ENCODE peak calls at places on chromosomes 11 and 22, in four cellular contexts. X is keratinocyte, O is foreskin fibroblast, S is cardiac muscle cell. D is an unnamed sample.

GRCh38 chr22:29967461-29967860 is 84.5 kb downstream of the MTMR3 start:
- DNase-seq in S (no peak), X (no peak), O (no peak), D (no peak)

GRCh38 chr11:79438631-79439429 is 2.0 kb downstream of the TENM4 start:
- DNase-seq in X (no peak), S (peak), O (peak), D (peak)

GRCh38 chr11:67354314-67355022 is 1.1 kb upstream of the POLD4 start:
- DNase-seq in S (peak), O (peak), X (peak), D (no peak)

GRCh38 chr22:22395230-22395629 is 113.3 kb downstream of the ZNF280B start:
- DNase-seq in O (no peak), X (no peak), S (no peak), D (no peak)

GRCh38 chr11:48081151-48082010 is 101.0 kb downstream of the PTPRJ start:
- DNase-seq in S (peak), X (no peak), O (peak), D (no peak)

GRCh38 chr11:47154738-47155570 is 21.7 kb downstream of the ARFGAP2 start:
- DNase-seq in S (no peak), X (no peak), O (no peak), D (no peak)

GRCh38 chr22:29479417-29480261 is at the start of gene NEFH:
- DNase-seq in S (no peak), O (no peak), X (no peak), D (no peak)

GRCh38 chr11:10934293-10934850 is 76.5 kb upstream of the ZBED5 start:
- DNase-seq in O (no peak), X (no peak), S (no peak), D (no peak)

GRCh38 chr11:28169816-28170215 is 61.6 kb downstream of the METTL15 start:
- DNase-seq in S (peak), X (no peak), O (peak), D (no peak)

GRCh38 chr11:46665356-46665755 is 35.1 kb downstream of the ARHGAP1 start:
- DNase-seq in O (no peak), X (no peak), S (no peak), D (no peak)

GRCh38 chr11:116838321-116839084 is 1.1 kb upstream of the APOA1 start:
- DNase-seq in S (no peak), O (no peak), X (no peak), D (no peak)

GRCh38 chr11:2097356-2097997 is 41.7 kb downstream of the IGF2 start:
- DNase-seq in O (peak), S (peak), X (no peak), D (no peak)
- TF ChIP-seq CTCF in O (no peak), S (no peak), X (no peak), D (no peak)

GRCh38 chr22:44622685-44623084 is 79.3 kb upstream of the PRR5 start:
- DNase-seq in O (no peak), S (no peak), X (no peak), D (no peak)

GRCh38 chr22:44624689-44625420 is 77.1 kb upstream of the PRR5 start:
- DNase-seq in O (no peak), X (no peak), S (no peak), D (no peak)

GRCh38 chr22:44622147-44622427 is 79.9 kb upstream of the PRR5 start:
- DNase-seq in X (no peak), O (no peak), S (no peak), D (peak)

GRCh38 chr22:44625421-44625760 is 76.6 kb upstream of the PRR5 start:
- DNase-seq in S (no peak), O (no peak), X (no peak), D (no peak)

GRCh38 chr22:44623771-44624510 is 78.1 kb upstream of the PRR5 start:
- DNase-seq in S (peak), X (no peak), O (peak), D (peak)
- TF ChIP-seq CTCF in S (peak), X (peak), O (peak), D (no peak)

GRCh38 chr11:115525600-115526006 is 21.4 kb upstream of the CADM1 start:
- DNase-seq in X (no peak), S (no peak), O (no peak), D (no peak)
- TF ChIP-seq CTCF in X (no peak), S (no peak), O (no peak), D (no peak)

DNA sequence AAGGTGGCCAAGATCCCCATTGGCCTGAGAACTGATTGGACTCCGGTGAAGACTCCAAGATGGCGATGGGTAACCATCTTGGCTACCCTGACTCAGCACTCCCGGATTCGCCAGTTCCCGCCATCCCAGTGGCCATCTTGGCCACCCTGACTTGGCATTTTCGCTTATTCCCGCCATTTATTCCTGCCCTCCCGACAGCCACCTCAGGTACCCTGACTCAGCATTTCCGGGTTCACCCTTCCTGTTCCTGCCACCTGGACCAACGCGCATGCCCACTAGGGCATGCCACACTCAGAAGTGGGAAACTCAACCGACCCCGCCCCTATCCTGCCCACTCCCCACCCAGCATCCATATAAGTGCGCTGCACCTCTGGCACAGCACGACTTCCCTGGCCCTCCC is 7.8 kb downstream of the OR8K5 start:
- DNase-seq in O (no peak), X (no peak), S (no peak), D (no peak)
- TF ChIP-seq CTCF in O (no peak), X (no peak), S (no peak), D (no peak)

DNA sequence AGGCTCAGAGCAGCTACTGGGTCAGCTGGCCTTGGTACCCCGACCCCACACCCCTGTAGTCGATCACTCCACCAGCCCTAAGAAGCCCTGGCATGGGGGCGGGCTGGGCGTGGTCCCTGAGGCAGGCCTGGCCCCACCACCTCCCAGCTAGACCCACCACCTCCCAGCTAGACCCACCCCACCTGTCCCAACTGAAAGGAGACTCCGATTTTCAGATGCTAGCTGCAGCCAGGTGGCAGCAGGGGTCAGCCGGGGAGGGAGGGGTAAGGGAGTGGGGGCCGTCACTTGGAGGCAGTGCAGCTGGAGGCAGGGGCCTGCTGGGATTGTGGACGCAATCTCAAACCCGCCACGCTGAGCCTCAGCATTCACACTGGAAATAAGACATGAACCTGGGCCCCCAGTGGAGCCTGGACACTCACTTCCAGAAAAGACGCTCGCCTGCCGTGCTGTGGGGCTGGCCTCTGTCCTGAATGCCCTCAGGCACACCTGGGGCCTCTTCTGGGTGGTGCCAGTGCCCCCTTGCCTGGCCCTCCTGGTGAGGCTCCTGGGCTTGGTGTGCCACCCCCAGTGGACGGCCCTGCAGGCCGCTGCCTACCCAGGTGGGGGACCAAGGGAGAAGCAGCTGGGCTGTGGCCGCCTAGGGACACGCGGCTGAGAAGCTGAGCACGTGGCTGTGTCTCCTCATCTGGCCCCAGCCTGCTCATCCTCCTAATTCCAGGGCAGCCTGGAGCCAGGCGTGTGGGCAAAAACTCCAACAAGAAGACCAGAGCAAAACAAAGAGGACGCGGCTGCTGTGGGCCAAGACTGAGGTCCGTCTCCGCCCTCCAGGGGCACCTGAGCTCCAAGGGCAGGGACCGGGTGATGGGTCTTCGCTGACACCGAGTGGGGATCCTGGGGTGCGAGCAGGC is 26.7 kb downstream of the OSBPL5 start:
- DNase-seq in O (no peak), X (no peak), S (no peak), D (no peak)
- TF ChIP-seq CTCF in O (no peak), X (no peak), S (no peak), D (no peak)

DNA sequence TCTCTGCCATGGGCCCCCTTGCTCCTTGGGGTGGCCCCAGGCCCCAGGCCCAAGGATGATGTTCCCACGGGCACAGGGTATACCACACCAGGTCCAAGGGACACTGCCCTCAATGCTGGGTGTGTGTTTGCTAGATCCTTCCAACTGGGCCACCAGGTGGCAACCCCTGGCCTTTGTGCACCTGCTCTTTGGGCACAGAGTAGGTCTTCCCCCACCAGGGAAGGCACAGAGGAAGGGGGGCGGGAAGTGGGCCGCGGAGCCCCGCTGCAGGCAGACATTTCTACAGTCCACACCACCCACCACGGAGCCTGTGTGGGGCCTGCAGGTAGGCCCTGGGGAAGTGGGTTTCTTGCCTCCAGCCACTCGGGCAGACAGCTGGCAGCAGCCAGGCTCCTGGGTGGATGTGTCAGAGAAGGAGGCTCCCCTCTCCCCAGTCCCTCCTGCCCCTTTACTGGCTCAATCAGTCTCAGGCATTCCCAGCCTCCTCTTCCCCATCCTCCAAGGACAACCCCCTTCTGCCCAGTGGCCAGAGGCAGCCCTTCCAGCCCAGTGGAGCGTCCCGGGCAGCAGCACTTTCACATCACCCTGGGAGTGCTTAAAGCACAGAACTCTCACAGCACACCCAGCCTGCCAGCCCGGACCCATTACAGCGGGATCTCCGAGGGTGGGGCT is 21.6 kb downstream of the MAFF start:
- DNase-seq in O (no peak), S (no peak), X (no peak), D (no peak)
- TF ChIP-seq CTCF in O (no peak), S (no peak), X (peak), D (no peak)